ENCODE peak calls at places on chromosomes 5 and 9, in six cellular contexts. One of them, this sample, is unnamed.

GRCh38 chr9:135961277-135961705 is at the start of gene UBAC1:
- DNase-seq in HCT116: peak
- DNase-seq in A549: peak
- DNase-seq in GM23338: peak
- DNase-seq in HL-60: peak
- DNase-seq in SK-N-SH: peak
- DNase-seq in this sample: peak

GRCh38 chr5:90461303-90461702 is 13.3 kb downstream of the MBLAC2 start:
- DNase-seq in HCT116: no peak
- DNase-seq in A549: no peak
- DNase-seq in GM23338: peak
- DNase-seq in HL-60: no peak
- DNase-seq in SK-N-SH: no peak
- DNase-seq in this sample: no peak

GRCh38 chr5:169691473-169691872 is 54.4 kb downstream of the DOCK2 start:
- DNase-seq in HCT116: no peak
- DNase-seq in A549: no peak
- DNase-seq in GM23338: no peak
- DNase-seq in HL-60: no peak
- DNase-seq in SK-N-SH: no peak
- DNase-seq in this sample: no peak

GRCh38 chr9:104881991-104882555 is 45.9 kb downstream of the ABCA1 start:
- DNase-seq in HCT116: no peak
- DNase-seq in A549: no peak
- DNase-seq in GM23338: no peak
- DNase-seq in HL-60: no peak
- DNase-seq in SK-N-SH: peak
- DNase-seq in this sample: no peak

GRCh38 chr9:108430655-108431054 is 425.1 kb downstream of the ACTL7B start:
- DNase-seq in HCT116: no peak
- DNase-seq in A549: no peak
- DNase-seq in GM23338: no peak
- DNase-seq in HL-60: no peak
- DNase-seq in SK-N-SH: no peak
- DNase-seq in this sample: no peak

GRCh38 chr9:111949919-111950318 is 53.3 kb downstream of the UGCG start:
- DNase-seq in HCT116: no peak
- DNase-seq in A549: no peak
- DNase-seq in GM23338: no peak
- DNase-seq in HL-60: no peak
- DNase-seq in SK-N-SH: no peak
- DNase-seq in this sample: no peak

GRCh38 chr5:173866249-173867172 is 21.6 kb upstream of the CPEB4 start:
- DNase-seq in HCT116: no peak
- DNase-seq in A549: no peak
- DNase-seq in GM23338: peak
- DNase-seq in HL-60: peak
- DNase-seq in SK-N-SH: no peak
- DNase-seq in this sample: no peak

GRCh38 chr5:140261403-140262171 is 41.3 kb downstream of the PFDN1 start:
- DNase-seq in HCT116: peak
- DNase-seq in A549: peak
- DNase-seq in GM23338: no peak
- DNase-seq in HL-60: no peak
- DNase-seq in SK-N-SH: no peak
- DNase-seq in this sample: peak

GRCh38 chr9:131008909-131009618 is at the start of gene LAMC3:
- DNase-seq in HCT116: no peak
- DNase-seq in A549: peak
- DNase-seq in GM23338: peak
- DNase-seq in HL-60: no peak
- DNase-seq in SK-N-SH: peak
- DNase-seq in this sample: no peak

GRCh38 chr9:70747335-70747734 is 332.9 kb upstream of the KLF9 start:
- DNase-seq in HCT116: no peak
- DNase-seq in A549: no peak
- DNase-seq in GM23338: no peak
- DNase-seq in HL-60: no peak
- DNase-seq in SK-N-SH: no peak
- DNase-seq in this sample: no peak

GRCh38 chr9:116279230-116279629 is 125.6 kb downstream of the PAPPA start:
- DNase-seq in HCT116: no peak
- DNase-seq in A549: no peak
- DNase-seq in GM23338: peak
- DNase-seq in HL-60: no peak
- DNase-seq in SK-N-SH: no peak
- DNase-seq in this sample: no peak

GRCh38 chr5:102930244-102930643 is 175.1 kb downstream of the PAM start:
- DNase-seq in HCT116: no peak
- DNase-seq in A549: no peak
- DNase-seq in GM23338: no peak
- DNase-seq in HL-60: no peak
- DNase-seq in SK-N-SH: no peak
- DNase-seq in this sample: no peak

GRCh38 chr9:131992906-131993657 is 86.6 kb downstream of the MED27 start:
- DNase-seq in HCT116: no peak
- DNase-seq in A549: no peak
- DNase-seq in GM23338: no peak
- DNase-seq in HL-60: no peak
- DNase-seq in SK-N-SH: no peak
- DNase-seq in this sample: no peak

GRCh38 chr5:79236970-79237734 is 1.2 kb downstream of the JMY start:
- DNase-seq in HCT116: no peak
- DNase-seq in A549: peak
- DNase-seq in GM23338: peak
- DNase-seq in HL-60: peak
- DNase-seq in SK-N-SH: peak
- DNase-seq in this sample: no peak

GRCh38 chr9:133367221-133367620 is 8.6 kb downstream of the SURF4 start:
- DNase-seq in HCT116: no peak
- DNase-seq in A549: no peak
- DNase-seq in GM23338: no peak
- DNase-seq in HL-60: no peak
- DNase-seq in SK-N-SH: no peak
- DNase-seq in this sample: no peak

GRCh38 chr5:138649316-138649720 is 74.1 kb upstream of the HSPA9 start:
- DNase-seq in HCT116: no peak
- DNase-seq in A549: no peak
- DNase-seq in GM23338: peak
- DNase-seq in HL-60: no peak
- DNase-seq in SK-N-SH: no peak
- DNase-seq in this sample: no peak
- TF ChIP-seq REST in HCT116: no peak
- TF ChIP-seq REST in A549: no peak
- TF ChIP-seq REST in GM23338: no peak
- TF ChIP-seq REST in HL-60: no peak
- TF ChIP-seq REST in SK-N-SH: no peak
- TF ChIP-seq REST in this sample: no peak

DNA sequence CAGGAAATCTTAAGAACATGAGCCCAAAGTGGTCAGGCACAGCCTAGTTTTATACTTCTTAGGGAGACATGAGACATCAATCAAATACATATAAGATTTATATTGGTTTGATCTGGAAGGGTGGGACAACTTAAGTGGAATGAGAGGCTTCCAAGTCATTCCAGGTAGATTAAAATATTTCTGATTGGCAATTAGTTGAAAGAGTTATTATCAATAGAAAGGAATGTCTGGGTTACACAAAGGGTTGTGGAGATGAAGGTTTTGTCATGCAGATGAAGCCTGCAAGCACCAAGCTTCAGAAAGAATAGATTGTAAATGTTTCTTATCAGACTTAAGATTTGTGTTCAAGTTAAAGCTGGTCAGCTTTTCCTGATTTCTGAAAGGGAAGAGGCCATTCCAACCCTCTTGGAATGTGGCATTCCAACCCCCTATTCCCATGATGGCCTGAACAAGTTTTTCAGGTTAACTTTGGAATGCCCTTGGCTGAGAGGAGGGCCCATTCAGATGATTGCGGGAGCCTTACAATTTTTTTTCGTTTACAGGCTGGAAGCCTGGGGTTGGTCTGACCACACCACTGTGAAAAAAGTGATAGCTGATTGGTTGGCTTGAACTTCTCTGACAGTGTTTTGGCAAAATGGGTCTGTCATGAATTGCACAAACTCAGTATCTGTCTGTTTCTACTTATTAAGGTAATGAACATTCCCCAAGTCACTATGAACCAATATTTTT is 245.6 kb upstream of the RAI14 start:
- DNase-seq in HCT116: no peak
- DNase-seq in A549: no peak
- DNase-seq in GM23338: peak
- DNase-seq in HL-60: no peak
- DNase-seq in SK-N-SH: no peak
- DNase-seq in this sample: no peak
- H3K4me3 ChIP-seq in HCT116: no peak
- H3K4me3 ChIP-seq in A549: no peak
- H3K4me3 ChIP-seq in GM23338: peak
- H3K4me3 ChIP-seq in HL-60: no peak
- H3K4me3 ChIP-seq in SK-N-SH: no peak
- H3K4me3 ChIP-seq in this sample: no peak

DNA sequence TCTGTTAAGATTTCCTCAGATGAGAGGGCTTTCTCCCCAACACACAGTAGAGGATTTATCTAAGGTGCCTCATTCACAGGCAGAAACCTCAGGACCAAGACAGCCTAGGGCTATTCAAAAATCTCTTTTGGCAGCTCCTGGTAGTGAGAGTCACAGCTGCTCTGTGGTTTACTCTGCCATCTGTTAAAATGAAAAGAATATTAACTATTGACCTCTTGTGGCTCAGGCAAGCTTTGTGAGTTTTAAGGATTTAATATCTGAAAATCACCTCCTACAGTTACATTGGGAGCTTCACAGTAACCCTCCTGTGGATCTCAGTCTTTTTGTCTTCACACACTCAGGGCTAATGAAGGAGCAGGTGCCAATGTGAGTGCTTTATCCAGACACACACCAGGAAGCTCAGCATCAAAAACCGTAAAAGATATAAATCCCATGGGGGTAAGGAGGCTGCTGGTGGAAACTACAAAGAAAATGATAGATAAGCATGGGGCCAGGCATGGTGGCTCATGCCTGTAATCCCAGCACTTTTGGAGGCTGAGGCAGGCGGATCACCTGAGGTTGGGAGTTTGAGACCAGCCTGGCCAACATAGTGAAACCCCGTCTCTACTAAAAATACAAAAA is 29.7 kb downstream of the PPP1R2B start:
- DNase-seq in HCT116: no peak
- DNase-seq in A549: no peak
- DNase-seq in GM23338: no peak
- DNase-seq in HL-60: no peak
- DNase-seq in SK-N-SH: no peak
- DNase-seq in this sample: no peak
- TF ChIP-seq REST in HCT116: no peak
- TF ChIP-seq REST in A549: no peak
- TF ChIP-seq REST in GM23338: no peak
- TF ChIP-seq REST in HL-60: no peak
- TF ChIP-seq REST in SK-N-SH: no peak
- TF ChIP-seq REST in this sample: no peak

GRCh38 chr9:38650564-38650963 is 30.2 kb upstream of the ANKRD18A start:
- DNase-seq in HCT116: no peak
- DNase-seq in A549: no peak
- DNase-seq in GM23338: no peak
- DNase-seq in HL-60: no peak
- DNase-seq in SK-N-SH: no peak
- DNase-seq in this sample: no peak
- H3K4me3 ChIP-seq in HCT116: no peak
- H3K4me3 ChIP-seq in A549: no peak
- H3K4me3 ChIP-seq in GM23338: no peak
- H3K4me3 ChIP-seq in HL-60: no peak
- H3K4me3 ChIP-seq in SK-N-SH: no peak
- H3K4me3 ChIP-seq in this sample: no peak

GRCh38 chr5:17187401-17187800 is 30.0 kb upstream of the BASP1 start:
- DNase-seq in HCT116: no peak
- DNase-seq in A549: no peak
- DNase-seq in GM23338: no peak
- DNase-seq in HL-60: no peak
- DNase-seq in SK-N-SH: no peak
- DNase-seq in this sample: no peak
- TF ChIP-seq REST in HCT116: no peak
- TF ChIP-seq REST in A549: no peak
- TF ChIP-seq REST in GM23338: no peak
- TF ChIP-seq REST in HL-60: no peak
- TF ChIP-seq REST in SK-N-SH: no peak
- TF ChIP-seq REST in this sample: no peak

DNA sequence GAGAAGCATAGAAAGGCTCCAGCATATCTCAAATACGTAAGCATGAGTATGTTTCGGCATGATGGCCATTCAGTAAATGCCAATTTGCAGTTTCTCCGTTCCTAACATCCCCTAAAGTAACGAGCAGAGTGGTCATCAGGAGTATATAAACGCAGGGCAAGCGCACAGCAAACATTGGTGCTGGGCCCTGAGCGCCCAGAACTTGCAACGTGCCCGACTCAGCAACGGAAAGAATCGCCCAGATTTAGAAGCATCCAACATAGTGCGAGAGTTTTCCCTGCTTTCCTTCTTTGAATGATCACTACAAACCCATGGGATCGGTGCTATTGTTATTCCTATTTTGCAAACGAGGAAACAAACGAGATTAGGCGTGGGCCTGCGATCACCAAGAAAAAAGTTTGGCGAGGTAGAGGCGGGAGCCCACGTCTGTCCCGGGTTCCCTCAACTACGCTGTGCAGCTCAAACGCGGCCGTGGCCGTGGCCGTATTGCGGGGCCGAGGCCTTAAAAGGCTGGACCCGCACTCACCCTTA is 514 bp downstream of the RPS14 start:
- DNase-seq in HCT116: no peak
- DNase-seq in A549: no peak
- DNase-seq in GM23338: no peak
- DNase-seq in HL-60: no peak
- DNase-seq in SK-N-SH: no peak
- DNase-seq in this sample: no peak
- H3K4me3 ChIP-seq in HCT116: peak
- H3K4me3 ChIP-seq in A549: peak
- H3K4me3 ChIP-seq in GM23338: peak
- H3K4me3 ChIP-seq in HL-60: peak
- H3K4me3 ChIP-seq in SK-N-SH: peak
- H3K4me3 ChIP-seq in this sample: peak

DNA sequence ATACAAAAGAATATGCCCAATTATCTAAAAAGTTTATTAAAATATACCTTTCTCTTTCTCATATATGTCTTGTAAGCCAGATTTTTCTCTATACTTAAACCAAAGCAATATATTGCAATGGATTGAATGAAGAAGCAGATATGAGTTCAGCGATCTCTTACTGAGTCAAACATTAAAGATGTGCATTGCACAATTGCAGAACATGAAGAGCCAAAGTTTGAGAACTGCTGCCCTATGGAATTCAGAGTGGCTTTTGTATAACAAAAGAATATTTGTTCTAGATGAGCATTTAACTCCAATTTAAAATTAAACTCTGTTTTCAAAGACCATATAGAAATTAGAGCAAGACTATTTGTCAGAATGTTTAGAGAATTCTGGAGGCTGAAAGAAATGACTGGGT is 519.0 kb upstream of the DAB2 start:
- DNase-seq in HCT116: no peak
- DNase-seq in A549: no peak
- DNase-seq in GM23338: no peak
- DNase-seq in HL-60: no peak
- DNase-seq in SK-N-SH: no peak
- DNase-seq in this sample: no peak
- TF ChIP-seq REST in HCT116: no peak
- TF ChIP-seq REST in A549: no peak
- TF ChIP-seq REST in GM23338: no peak
- TF ChIP-seq REST in HL-60: no peak
- TF ChIP-seq REST in SK-N-SH: no peak
- TF ChIP-seq REST in this sample: no peak

This sample was measured in Panc1.